ENCODE peak calls at places on chromosomes 13 and 19, in eight cellular contexts. H, K, S, E, Y, O, P and A are unnamed samples. For H3K36me3 and H3K27me3, the result is how much of the 10 kb centered on the place peaks cover.

GRCh38 chr19:23817519-23817918 is 58.8 kb upstream of the ZNF681 start:
- DNase-seq in H (peak), K (peak), S (no peak), E (no peak), Y (no peak), O (no peak), P (no peak), A (peak)

GRCh38 chr19:51150627-51151026 is 8.5 kb downstream of the SIGLEC7 start:
- DNase-seq in H (no peak), K (no peak), S (no peak), E (no peak), Y (no peak), O (no peak), P (no peak), A (no peak)

GRCh38 chr19:51122112-51122981 is 2.4 kb upstream of the SIGLEC9 start:
- DNase-seq in H (no peak), K (no peak), S (no peak), E (no peak), Y (peak), O (peak), P (no peak), A (no peak)

GRCh38 chr19:18439025-18439909 is 1.3 kb upstream of the ISYNA1 start:
- DNase-seq in H (no peak), K (peak), S (no peak), E (peak), Y (no peak), O (no peak), P (no peak), A (peak)

GRCh38 chr13:104408733-104409132 is 1342.5 kb upstream of the SLC10A2 start:
- DNase-seq in H (no peak), K (peak), S (no peak), E (no peak), Y (no peak), O (no peak), P (no peak), A (no peak)

GRCh38 chr19:2038284-2039081 is 12.6 kb downstream of the MKNK2 start:
- DNase-seq in H (no peak), K (no peak), S (no peak), E (no peak), Y (no peak), O (no peak), P (no peak), A (no peak)

GRCh38 chr19:48878219-48879024 is 6.2 kb downstream of the PPP1R15A start:
- DNase-seq in H (no peak), K (no peak), S (no peak), E (no peak), Y (peak), O (no peak), P (peak), A (no peak)

GRCh38 chr19:41821003-41821735 is 23.3 kb downstream of the LYPD4 start:
- DNase-seq in H (no peak), K (peak), S (no peak), E (peak), Y (peak), O (no peak), P (no peak), A (no peak)

GRCh38 chr13:94967183-94968039 is 255.1 kb upstream of the SOX21 start:
- DNase-seq in H (peak), K (peak), S (peak), E (peak), Y (no peak), O (peak), P (no peak), A (peak)

GRCh38 chr13:110610955-110611595 is 4.3 kb upstream of the NAXD start:
- DNase-seq in H (no peak), K (peak), S (no peak), E (no peak), Y (no peak), O (no peak), P (no peak), A (peak)

GRCh38 chr19:38514812-38515633 is 81.5 kb downstream of the RYR1 start:
- DNase-seq in H (peak), K (peak), S (peak), E (peak), Y (peak), O (peak), P (peak), A (peak)

GRCh38 chr13:72253754-72254153 is 386.8 kb upstream of the DACH1 start:
- DNase-seq in H (no peak), K (peak), S (no peak), E (no peak), Y (no peak), O (no peak), P (no peak), A (no peak)

GRCh38 chr19:17522988-17523872 is 11.8 kb downstream of the PGLS start:
- DNase-seq in H (no peak), K (no peak), S (peak), E (no peak), Y (peak), O (no peak), P (no peak), A (no peak)

GRCh38 chr13:85408415-85408814 is 390.8 kb downstream of the SLITRK6 start:
- DNase-seq in H (no peak), K (no peak), S (no peak), E (no peak), Y (no peak), O (no peak), P (no peak), A (no peak)

GRCh38 chr19:55689366-55690108 is 14.5 kb downstream of the EPN1 start:
- DNase-seq in H (no peak), K (no peak), S (no peak), E (no peak), Y (peak), O (peak), P (no peak), A (no peak)

GRCh38 chr19:55686311-55687050 is 11.5 kb downstream of the EPN1 start:
- DNase-seq in H (no peak), K (no peak), S (no peak), E (no peak), Y (peak), O (peak), P (no peak), A (no peak)

GRCh38 chr19:55687281-55688172 is 12.5 kb downstream of the EPN1 start:
- DNase-seq in H (no peak), K (no peak), S (no peak), E (no peak), Y (peak), O (peak), P (no peak), A (no peak)

GRCh38 chr19:55690109-55690768 is 15.2 kb downstream of the EPN1 start:
- DNase-seq in H (no peak), K (no peak), S (no peak), E (no peak), Y (peak), O (peak), P (no peak), A (no peak)

DNA sequence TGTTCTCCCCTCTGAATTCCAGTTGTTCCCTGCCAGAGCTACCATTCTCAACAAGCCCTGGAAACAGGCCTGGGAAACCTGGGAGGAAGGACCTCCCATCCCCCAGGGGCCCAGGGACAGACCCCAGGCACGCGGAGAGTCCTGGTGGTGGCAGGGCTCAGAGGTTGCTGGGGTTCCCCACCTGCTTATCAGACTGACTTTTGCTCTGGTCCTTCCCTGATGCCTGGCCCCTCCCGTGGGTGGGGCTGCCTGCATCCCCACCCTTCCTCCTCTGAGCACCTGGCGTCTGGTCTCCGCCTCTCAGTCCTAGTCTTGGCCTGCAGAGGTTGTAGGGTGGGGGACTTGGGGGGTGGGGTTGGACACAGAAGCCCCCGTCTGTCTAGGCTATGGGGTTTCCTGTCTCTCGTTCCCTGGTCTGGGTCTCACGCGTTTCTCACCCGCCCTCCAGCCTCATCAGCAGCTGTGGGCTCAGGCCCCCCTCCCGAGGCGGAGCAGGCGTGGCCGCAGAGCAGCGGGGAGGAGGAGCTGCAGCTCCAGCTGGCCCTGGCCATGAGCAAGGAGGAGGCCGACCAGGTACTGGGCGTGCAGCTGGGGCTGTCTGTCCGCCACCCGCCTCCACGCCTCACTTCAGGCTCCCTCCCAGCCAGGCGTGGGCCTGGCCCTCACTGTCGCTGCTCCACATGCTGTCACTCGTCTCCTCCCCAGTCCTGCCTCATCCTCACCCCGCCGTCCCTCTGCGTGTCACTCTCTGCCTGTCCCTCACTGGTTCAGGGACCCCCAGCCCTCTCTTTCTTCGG is 13.6 kb downstream of the EPN1 start:
- DNase-seq in H (no peak), K (no peak), S (no peak), E (no peak), Y (peak), O (peak), P (no peak), A (no peak)
- H3K36me3 ChIP-seq in H (under half), K (under half), S (half or more), E (under half), Y (half or more), O (half or more), P (under half), A (half or more)

GRCh38 chr19:33199441-33200265 is 5.5 kb downstream of the LRP3 start:
- DNase-seq in H (no peak), K (no peak), S (no peak), E (no peak), Y (no peak), O (no peak), P (no peak), A (no peak)

GRCh38 chr19:33195711-33196347 is 1.7 kb downstream of the LRP3 start:
- DNase-seq in H (no peak), K (no peak), S (no peak), E (no peak), Y (no peak), O (no peak), P (no peak), A (no peak)

GRCh38 chr19:33196446-33197193 is 2.5 kb downstream of the LRP3 start:
- DNase-seq in H (no peak), K (no peak), S (no peak), E (no peak), Y (no peak), O (no peak), P (no peak), A (no peak)

GRCh38 chr19:33194884-33195710 is 967 bp downstream of the LRP3 start:
- DNase-seq in H (peak), K (peak), S (peak), E (peak), Y (no peak), O (no peak), P (no peak), A (peak)

GRCh38 chr19:33197591-33198000 is 3.5 kb downstream of the LRP3 start:
- DNase-seq in H (no peak), K (no peak), S (no peak), E (no peak), Y (no peak), O (no peak), P (no peak), A (no peak)
- H3K4me3 ChIP-seq in H (no peak), K (no peak), S (no peak), E (no peak), Y (no peak), O (no peak), P (no peak), A (no peak)

DNA sequence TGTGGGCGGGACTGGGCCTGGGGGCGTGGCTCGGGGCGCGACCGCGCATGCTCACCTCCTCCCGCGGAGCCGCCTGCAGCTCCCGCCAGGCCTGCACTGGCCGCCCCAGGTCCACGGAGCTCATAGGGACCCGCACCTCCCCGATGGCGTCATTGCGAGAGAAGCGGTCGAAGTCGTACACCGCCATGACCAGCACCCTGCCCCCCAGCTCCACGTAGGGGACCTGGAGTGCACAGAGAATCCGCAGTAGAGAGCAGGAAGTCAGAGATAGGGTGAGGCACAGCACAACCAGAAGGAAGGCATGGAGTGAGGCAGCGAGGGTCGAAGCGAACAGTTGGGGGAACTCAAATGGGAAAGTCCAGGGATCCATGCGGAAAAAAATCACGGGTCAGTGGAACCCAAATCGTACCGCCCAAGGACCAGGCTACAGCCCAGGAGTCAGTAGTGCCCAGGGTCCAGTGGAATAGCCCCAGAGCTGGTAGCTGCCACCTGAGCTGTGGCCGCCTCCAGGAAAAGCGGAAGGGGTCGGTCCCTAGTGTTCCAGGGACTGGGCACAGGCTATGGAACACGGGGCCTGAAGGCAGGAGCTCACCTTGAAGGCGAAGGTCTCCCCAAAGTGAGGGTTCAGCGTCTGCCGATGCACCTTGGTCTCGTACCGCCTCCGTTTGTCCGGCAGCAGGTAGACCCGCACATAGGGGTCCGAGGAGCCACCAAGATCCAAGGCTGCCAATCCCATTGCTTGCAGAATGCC is 4.8 kb downstream of the SYT5 start:
- DNase-seq in H (no peak), K (no peak), S (no peak), E (no peak), Y (no peak), O (no peak), P (no peak), A (no peak)
- H3K27me3 ChIP-seq in H (half or more), K (under half), S (under half), E (under half), Y (half or more), O (under half), P (under half), A (under half)

GRCh38 chr19:21850636-21851255 is 14.8 kb upstream of the ZNF43 start:
- DNase-seq in H (no peak), K (no peak), S (no peak), E (no peak), Y (no peak), O (no peak), P (no peak), A (no peak)

GRCh38 chr19:21851596-21852345 is 15.8 kb upstream of the ZNF43 start:
- DNase-seq in H (peak), K (peak), S (peak), E (no peak), Y (peak), O (peak), P (peak), A (peak)

GRCh38 chr19:21843081-21843480 is 7.1 kb upstream of the ZNF43 start:
- DNase-seq in H (no peak), K (no peak), S (no peak), E (no peak), Y (no peak), O (no peak), P (no peak), A (no peak)

DNA sequence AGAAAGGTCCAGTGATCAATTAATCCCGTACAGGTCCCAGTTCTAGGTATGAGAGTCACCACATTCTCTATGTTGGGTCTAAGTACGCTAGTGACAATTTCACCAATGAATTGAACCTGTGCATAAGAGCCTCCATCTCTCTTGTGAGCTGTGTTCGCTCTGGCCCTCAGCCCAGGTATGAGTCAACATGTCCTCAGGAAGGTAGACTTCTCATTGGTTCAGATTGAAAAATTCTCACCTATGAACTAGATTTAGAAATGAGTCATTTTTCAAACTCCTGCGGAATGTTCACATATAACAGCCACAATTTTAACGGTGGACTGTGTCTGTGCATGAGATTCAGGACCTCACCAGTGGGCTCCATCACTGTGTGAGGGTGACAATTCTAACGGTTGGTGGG is 12.7 kb upstream of the ZNF43 start:
- DNase-seq in H (no peak), K (peak), S (no peak), E (no peak), Y (no peak), O (no peak), P (no peak), A (no peak)
- H3K36me3 ChIP-seq in H (under half), K (under half), S (under half), E (under half), Y (under half), O (under half), P (under half), A (under half)